ENCODE peak calls at places on chromosomes 13 and 19, in six cellular contexts. A is fibroblast of the aortic adventitia; X is CD8-positive, alpha-beta T cell; P is tibial artery; R is cardiac fibroblast; S is left ventricle myocardium inferior. H is an unnamed sample.
A peak's percentile ranks its signal among the peaks of the same experiment; 100 is the strongest.

GRCh38 chr19:15587663-15588062 is 27.4 kb upstream of the CYP4F8 start:
- DNase-seq in S (peak; percentile 42), R (no peak), X (no peak), P (peak; percentile 49), A (no peak), H (no peak)

GRCh38 chr13:77918391-77919261 is at the start of gene EDNRB:
- DNase-seq in P (peak; percentile 31), A (peak; percentile 41), S (peak; percentile 59), R (peak; percentile 54), X (no peak), H (no peak)

GRCh38 chr19:54002495-54003315 is 11.3 kb downstream of the CACNG6 start:
- DNase-seq in S (no peak), X (no peak), P (no peak), A (peak; percentile 44), R (peak; percentile 48), H (no peak)

GRCh38 chr13:88622362-88622973 is 951.3 kb downstream of the SLITRK5 start:
- DNase-seq in R (no peak), A (no peak), X (peak; percentile 57), P (no peak), S (no peak), H (no peak)

GRCh38 chr13:93226065-93226622 is 463 bp upstream of the GPC6 start:
- DNase-seq in R (no peak), S (no peak), P (no peak), X (no peak), A (no peak), H (no peak)

GRCh38 chr19:35346193-35347052 is 1.3 kb upstream of the FFAR1 start:
- DNase-seq in R (no peak), A (no peak), X (peak; percentile 73), S (no peak), P (no peak), H (no peak)

GRCh38 chr19:46180701-46181385 is 32.8 kb downstream of the IGFL2 start:
- DNase-seq in R (peak; percentile 76), S (no peak), A (peak; percentile 57), P (no peak), X (no peak), H (no peak)

GRCh38 chr19:56348289-56348877 is 33.7 kb upstream of the ZSCAN5A start:
- DNase-seq in X (no peak), R (peak; percentile 43), P (no peak), S (no peak), A (no peak), H (no peak)

GRCh38 chr13:112896736-112897602 is 72.0 kb upstream of the MCF2L start:
- DNase-seq in R (no peak), P (no peak), S (peak; percentile 8), X (no peak), A (no peak), H (no peak)

GRCh38 chr13:20124303-20124702 is 36.5 kb downstream of the GJA3 start:
- DNase-seq in R (no peak), A (no peak), P (no peak), X (no peak), S (no peak), H (no peak)

GRCh38 chr13:92012787-92013186 is 614.4 kb downstream of the GPC5 start:
- DNase-seq in P (no peak), S (no peak), R (no peak), A (no peak), X (no peak), H (no peak)

GRCh38 chr13:32904271-32904670 is 112.0 kb upstream of the KL start:
- DNase-seq in X (no peak), S (no peak), A (peak; percentile 47), R (no peak), P (no peak), H (no peak)

GRCh38 chr19:4375164-4375619 is 25.2 kb downstream of the SH3GL1 start:
- DNase-seq in R (no peak), P (no peak), A (no peak), X (no peak), S (no peak), H (no peak)

GRCh38 chr19:29645911-29646310 is 19.4 kb upstream of the PLEKHF1 start:
- DNase-seq in P (peak; percentile 55), A (peak; percentile 92), X (no peak), S (peak; percentile 48), R (peak; percentile 29), H (no peak)

GRCh38 chr13:46124531-46124966 is 19.7 kb upstream of the CPB2 start:
- DNase-seq in R (no peak), X (peak; percentile 58), S (no peak), A (no peak), P (no peak), H (no peak)

GRCh38 chr13:97107815-97108534 is 113.7 kb upstream of the OXGR1 start:
- DNase-seq in R (no peak), P (no peak), X (no peak), S (no peak), A (peak; percentile 64), H (no peak)

GRCh38 chr19:50673118-50673517 is 23.9 kb downstream of the C19orf81 start:
- DNase-seq in P (no peak), S (no peak), R (no peak), X (no peak), A (no peak), H (no peak)

GRCh38 chr19:40341601-40342482 is 6.4 kb downstream of the C19orf47 start:
- DNase-seq in S (peak; percentile 85), P (peak; percentile 36), A (peak; percentile 20), R (no peak), X (no peak), H (no peak)

GRCh38 chr19:40347476-40348124 is 597 bp downstream of the C19orf47 start:
- DNase-seq in A (peak; percentile 1), P (no peak), X (no peak), R (no peak), S (no peak), H (no peak)

GRCh38 chr19:40339018-40339728 is 9.0 kb downstream of the C19orf47 start:
- DNase-seq in X (no peak), A (no peak), P (no peak), S (no peak), R (no peak), H (no peak)

GRCh38 chr19:40344422-40344821 is 3.8 kb downstream of the C19orf47 start:
- DNase-seq in P (no peak), S (no peak), X (no peak), A (no peak), R (no peak), H (no peak)

DNA sequence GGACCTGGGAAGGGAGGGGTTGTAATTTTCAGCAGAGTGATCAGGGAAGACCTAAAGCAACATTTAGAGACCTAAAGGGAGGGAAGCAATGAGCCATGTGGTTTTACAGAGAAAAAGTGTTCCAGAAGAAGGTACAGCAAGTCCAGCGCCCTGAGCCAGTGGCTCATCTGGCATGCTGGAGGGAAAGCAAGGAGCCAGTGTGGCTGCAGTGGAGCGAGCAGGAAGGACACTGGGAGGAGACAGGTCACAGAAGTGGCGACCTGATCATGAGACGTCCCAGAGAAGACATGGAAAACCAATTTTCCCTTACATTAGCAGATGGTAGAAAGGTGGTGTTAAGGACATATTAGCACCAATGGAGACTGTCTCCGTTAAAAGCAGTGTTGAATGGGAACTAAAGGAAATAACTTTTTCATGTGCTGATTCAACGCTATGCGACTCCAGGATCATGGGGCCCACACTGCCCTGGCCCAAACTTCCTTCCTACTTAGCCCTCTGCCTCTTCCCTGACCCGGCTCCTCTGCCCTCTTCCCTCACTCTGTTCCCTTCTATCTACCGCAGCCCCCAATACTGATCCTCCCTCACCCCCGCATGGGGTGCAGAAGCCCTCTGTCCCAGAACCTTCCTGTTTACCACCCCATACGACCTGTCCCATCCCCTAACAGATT is 5.4 kb downstream of the C19orf47 start:
- DNase-seq in X (no peak), S (no peak), A (no peak), R (no peak), P (no peak), H (no peak)
- H3K4me3 ChIP-seq in X (no peak overlapping the region), S (no peak overlapping the region), A (no peak overlapping the region), R (no peak overlapping the region), P (no peak overlapping the region), H (no peak overlapping the region)

DNA sequence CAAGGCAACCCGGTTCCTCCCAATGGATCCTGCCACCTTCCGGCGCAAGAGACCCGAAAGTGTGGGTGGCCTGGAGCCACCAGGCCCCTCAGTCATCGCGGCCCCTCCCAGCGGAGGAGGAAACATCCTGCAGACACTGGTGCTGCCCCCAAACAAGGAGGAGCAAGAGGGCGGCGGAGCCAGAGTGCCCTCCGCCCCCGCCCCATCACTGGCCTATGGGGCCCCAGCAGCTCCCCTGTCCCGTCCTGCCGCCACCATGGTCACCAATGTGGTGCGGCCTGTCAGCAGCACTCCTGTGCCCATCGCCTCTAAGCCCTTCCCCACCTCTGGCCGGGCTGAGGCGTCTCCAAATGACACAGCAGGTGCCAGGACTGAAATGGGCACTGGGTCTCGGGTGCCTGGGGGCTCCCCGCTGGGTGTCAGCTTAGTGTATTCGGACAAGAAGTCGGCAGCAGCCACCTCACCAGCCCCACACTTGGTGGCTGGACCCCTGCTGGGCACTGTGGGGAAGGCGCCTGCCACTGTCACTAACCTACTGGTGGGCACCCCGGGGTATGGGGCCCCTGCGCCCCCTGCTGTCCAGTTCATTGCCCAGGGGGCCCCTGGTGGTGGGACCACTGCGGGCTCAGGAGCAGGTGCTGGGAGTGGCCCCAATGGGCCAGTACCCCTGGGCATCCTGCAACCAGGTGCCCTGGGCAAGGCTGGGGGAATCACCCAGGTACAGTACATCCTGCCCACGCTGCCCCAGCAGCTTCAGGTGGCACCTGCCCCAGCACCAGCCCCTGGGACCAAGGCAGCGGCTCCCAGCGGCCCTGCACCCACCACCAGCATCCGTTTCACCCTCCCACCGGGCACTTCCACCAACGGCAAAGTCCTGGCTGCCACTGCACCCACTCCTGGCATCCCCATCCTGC is 11.2 kb upstream of the PRR19 start:
- DNase-seq in A (no peak), X (peak; percentile 73), P (no peak), R (no peak), S (no peak), H (no peak)
- TF ChIP-seq CTCF in A (peak; percentile 44), X (peak; percentile 57), P (peak; percentile 18), R (peak; percentile 53), S (peak; percentile 49), H (peak; percentile 68)

GRCh38 chr19:6424190-6424938 is at the start of gene KHSRP:
- DNase-seq in X (no peak), A (no peak), S (no peak), R (no peak), P (no peak), H (no peak)
- H3K4me3 ChIP-seq in X (peak within 1 kb of the TSS; percentile 64), A (peak within 1 kb of the TSS; percentile 96), S (peak within 1 kb of the TSS; percentile 91), R (peak within 1 kb of the TSS; percentile 99), P (peak within 1 kb of the TSS; percentile 67), H (peak within 1 kb of the TSS; percentile 98)

GRCh38 chr13:21677075-21677628 is 6.3 kb downstream of the FGF9 start:
- DNase-seq in P (no peak), X (no peak), S (no peak), R (no peak), A (no peak), H (no peak)

GRCh38 chr13:21673592-21674270 is 2.9 kb downstream of the FGF9 start:
- DNase-seq in A (peak; percentile 14), R (peak; percentile 35), P (no peak), S (peak; percentile 46), X (peak; percentile 68), H (no peak)

GRCh38 chr13:21675095-21676007 is 4.5 kb downstream of the FGF9 start:
- DNase-seq in X (peak; percentile 70), P (no peak), A (no peak), S (peak; percentile 32), R (no peak), H (no peak)

GRCh38 chr13:21674271-21675009 is 3.6 kb downstream of the FGF9 start:
- DNase-seq in S (peak; percentile 41), X (peak; percentile 55), A (no peak), P (no peak), R (no peak), H (no peak)

DNA sequence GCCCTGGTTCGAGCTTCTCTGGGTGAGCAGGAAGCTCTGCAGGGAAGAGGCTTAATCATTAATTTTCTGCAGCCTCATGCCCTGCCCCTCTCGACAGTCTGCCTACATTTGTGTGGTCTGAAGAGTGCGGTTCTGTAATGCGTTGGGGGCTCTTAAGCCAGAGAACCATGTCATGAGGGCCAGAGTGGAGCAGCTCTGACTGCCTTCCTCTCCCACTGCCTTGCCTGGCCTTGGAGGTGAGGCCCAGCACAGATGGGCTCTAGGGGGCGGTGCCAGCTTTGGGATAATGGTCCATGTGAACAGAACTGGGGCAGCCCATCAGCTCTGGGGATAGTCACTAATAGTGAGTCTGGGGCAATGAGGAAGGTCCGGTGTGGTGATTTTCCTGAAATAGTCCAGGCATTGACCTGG is 5.7 kb downstream of the FGF9 start:
- DNase-seq in P (no peak), R (no peak), A (no peak), S (no peak), X (no peak), H (no peak)
- TF ChIP-seq CTCF in P (no peak), R (no peak), A (no peak), S (peak; percentile 24), X (no peak), H (no peak)